ENCODE peak calls at places on chromosomes 11 and 22, in six cellular contexts. E is astrocyte, F is PC-9, M is HCT116, D is HepG2, U is mammary epithelial cell. X is an unnamed sample. For H3K79me2 and H3K9me3, the result is how much of the 10 kb centered on the place peaks cover.

GRCh38 chr11:76161261-76161961 is 44.9 kb downstream of the WNT11 start:
- DNase-seq in F (no peak), U (no peak), M (no peak), D (no peak), E (no peak), X (no peak)

GRCh38 chr22:36910461-36910860 is 3.0 kb upstream of the CSF2RB start:
- DNase-seq in E (no peak), M (no peak), F (peak), D (no peak), U (no peak), X (no peak)

GRCh38 chr11:117057317-117057716 is 40.9 kb downstream of the SIK3 start:
- DNase-seq in D (no peak), U (no peak), E (no peak), F (no peak), M (no peak), X (no peak)

GRCh38 chr22:35860837-35861236 is 143.2 kb downstream of the APOL5 start:
- DNase-seq in D (no peak), U (no peak), M (no peak), F (no peak), E (no peak), X (no peak)

GRCh38 chr22:27720860-27721259 is 80.7 kb downstream of the MN1 start:
- DNase-seq in F (no peak), M (no peak), U (no peak), E (no peak), D (no peak), X (no peak)

GRCh38 chr11:78019808-78020207 is 3.3 kb downstream of the KCTD14 start:
- DNase-seq in D (peak), M (no peak), E (peak), U (peak), F (peak), X (no peak)

GRCh38 chr11:69172674-69173073 is 16.9 kb downstream of the SMIM38 start:
- DNase-seq in E (no peak), U (peak), M (peak), D (no peak), F (no peak), X (no peak)

GRCh38 chr11:94519478-94520084 is 7.3 kb downstream of the C11orf97 start:
- DNase-seq in F (peak), U (no peak), M (peak), E (no peak), D (no peak), X (no peak)

GRCh38 chr11:74611369-74611861 is 19.0 kb downstream of the POLD3 start:
- DNase-seq in F (peak), E (peak), U (peak), D (peak), M (peak), X (peak)

GRCh38 chr11:22807391-22807790 is 22.2 kb downstream of the SVIP start:
- DNase-seq in M (no peak), D (no peak), E (no peak), U (no peak), F (no peak), X (no peak)

GRCh38 chr11:108697872-108698473 is 33.1 kb downstream of the DDX10 start:
- DNase-seq in F (no peak), E (peak), U (peak), D (peak), M (peak), X (peak)

GRCh38 chr11:3380706-3381570 is 2.0 kb upstream of the ZNF195 start:
- DNase-seq in M (no peak), E (no peak), D (no peak), U (no peak), F (no peak), X (no peak)

GRCh38 chr22:41915035-41915782 is at the start of gene SHISA8:
- DNase-seq in F (no peak), M (no peak), E (peak), U (peak), D (no peak), X (no peak)

GRCh38 chr11:64778473-64779298 is at the start of gene SF1:
- DNase-seq in E (peak), F (peak), D (peak), U (peak), M (peak), X (peak)

GRCh38 chr11:503179-503981 is 3.7 kb downstream of the RNH1 start:
- DNase-seq in M (no peak), E (no peak), U (no peak), D (no peak), F (no peak), X (no peak)

GRCh38 chr11:80383655-80384054 is 942.8 kb upstream of the TENM4 start:
- DNase-seq in E (no peak), M (no peak), U (no peak), F (no peak), D (no peak), X (no peak)

GRCh38 chr22:37331811-37332536 is 49.7 kb downstream of the CYTH4 start:
- DNase-seq in F (no peak), E (no peak), M (no peak), U (no peak), D (no peak), X (no peak)

GRCh38 chr11:87604350-87604749 is 566.6 kb downstream of the TMEM135 start:
- DNase-seq in E (no peak), D (no peak), M (no peak), F (no peak), U (peak), X (no peak)

GRCh38 chr11:129249923-129250322 is 57.8 kb upstream of the ARHGAP32 start:
- DNase-seq in D (no peak), F (no peak), M (no peak), U (peak), E (peak), X (no peak)

GRCh38 chr11:20443596-20443995 is 56.1 kb downstream of the PRMT3 start:
- DNase-seq in D (peak), U (peak), F (no peak), E (no peak), M (peak), X (no peak)

GRCh38 chr11:134267466-134267865 is 8.7 kb upstream of the GLB1L3 start:
- DNase-seq in F (no peak), D (no peak), E (no peak), M (no peak), U (no peak), X (no peak)
- H3K79me2 ChIP-seq in F (under half), D (under half), E (under half), M (under half), U (under half), X (under half)

GRCh38 chr11:86511086-86511551 is 136.4 kb downstream of the CCDC81 start:
- DNase-seq in F (no peak), D (no peak), U (peak), E (peak), M (no peak), X (no peak)

GRCh38 chr11:86510097-86510496 is 135.4 kb downstream of the CCDC81 start:
- DNase-seq in E (no peak), M (no peak), D (no peak), U (no peak), F (no peak), X (no peak)

GRCh38 chr11:86509579-86509978 is 134.9 kb downstream of the CCDC81 start:
- DNase-seq in M (no peak), E (peak), U (no peak), D (peak), F (no peak), X (no peak)

GRCh38 chr11:86508604-86509471 is 134.2 kb downstream of the CCDC81 start:
- DNase-seq in M (no peak), U (peak), D (peak), F (no peak), E (peak), X (no peak)

DNA sequence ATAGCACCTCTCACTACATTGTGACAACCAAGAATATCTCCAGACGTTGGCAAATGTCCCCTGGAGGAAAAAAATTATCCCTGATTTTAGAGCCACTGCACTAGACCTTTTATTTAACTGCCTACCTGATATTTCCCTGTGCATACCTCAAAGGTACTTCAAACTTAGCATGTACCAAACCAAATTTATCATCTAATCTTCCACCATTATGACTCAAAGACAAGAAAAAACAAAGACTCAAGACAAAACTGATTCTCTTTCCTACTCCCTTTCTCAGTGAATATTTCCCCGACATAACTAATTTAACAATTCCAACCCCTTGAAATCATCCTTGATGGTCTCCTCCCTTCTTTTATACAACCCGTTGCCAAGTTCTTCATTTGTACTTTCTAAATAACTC is 136.0 kb downstream of the CCDC81 start:
- DNase-seq in D (no peak), M (no peak), F (no peak), U (no peak), E (no peak), X (no peak)
- H3K4me2 ChIP-seq in D (no peak), M (peak), F (peak), U (no peak), E (peak), X (no peak)

GRCh38 chr11:34905666-34906065 is 10.5 kb downstream of the APIP start:
- DNase-seq in D (no peak), F (no peak), E (no peak), U (no peak), M (no peak), X (no peak)
- H3K9me3 ChIP-seq in D (under half), F (under half), E (under half), U (under half), M (under half), X (under half)

GRCh38 chr11:72098741-72099140 is 4.4 kb downstream of the LAMTOR1 start:
- DNase-seq in U (no peak), E (no peak), M (no peak), F (no peak), D (no peak), X (no peak)
- H3K79me2 ChIP-seq in U (under half), E (under half), M (under half), F (under half), D (under half), X (under half)

GRCh38 chr11:44759743-44760476 is 33.1 kb downstream of the TSPAN18 start:
- DNase-seq in U (no peak), D (no peak), E (no peak), M (no peak), F (no peak), X (no peak)

GRCh38 chr11:44760477-44760872 is 33.7 kb downstream of the TSPAN18 start:
- DNase-seq in D (no peak), F (no peak), U (no peak), M (no peak), E (no peak), X (no peak)

GRCh38 chr11:44763111-44763820 is 36.5 kb downstream of the TSPAN18 start:
- DNase-seq in U (peak), D (no peak), E (peak), M (no peak), F (no peak), X (no peak)

GRCh38 chr11:44760917-44761545 is 34.3 kb downstream of the TSPAN18 start:
- DNase-seq in D (no peak), M (peak), U (peak), F (peak), E (peak), X (no peak)

GRCh38 chr11:44761546-44761961 is 34.8 kb downstream of the TSPAN18 start:
- DNase-seq in F (no peak), M (no peak), U (no peak), E (no peak), D (no peak), X (no peak)
- H3K4me2 ChIP-seq in F (no peak), M (no peak), U (no peak), E (no peak), D (no peak), X (no peak)

DNA sequence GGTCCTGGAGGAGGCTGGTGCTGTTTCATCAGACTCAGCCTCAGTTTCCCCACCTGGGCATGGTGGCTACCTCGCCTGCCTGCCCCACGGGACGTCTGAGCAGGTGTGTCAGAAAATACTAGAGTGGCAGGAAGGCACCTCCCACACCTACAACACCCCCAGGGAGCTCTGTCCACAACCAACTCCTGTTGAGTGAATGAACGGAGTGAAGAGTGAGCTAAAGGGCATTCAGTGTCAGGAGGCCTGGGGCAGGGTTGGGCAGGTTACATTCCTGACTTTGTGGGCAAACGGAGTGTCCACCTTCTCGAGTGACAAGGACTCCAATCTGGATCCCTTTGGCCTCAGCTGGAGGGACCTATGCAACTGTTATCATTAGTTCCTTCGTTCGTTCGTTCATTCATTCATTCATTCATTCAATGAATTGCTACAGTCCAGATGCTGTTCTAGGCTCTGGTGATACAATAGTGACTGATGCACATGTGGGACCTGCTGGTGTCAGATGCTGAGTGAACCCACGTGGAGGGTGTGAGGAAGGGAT is 195.2 kb downstream of the CTTN start:
- DNase-seq in E (no peak), D (no peak), U (no peak), F (no peak), M (no peak), X (no peak)
- H3K9me3 ChIP-seq in E (under half), D (under half), U (under half), F (under half), M (under half), X (under half)

GRCh38 chr11:12793506-12793905 is 119.3 kb downstream of the TEAD1 start:
- DNase-seq in M (no peak), E (peak), D (no peak), F (no peak), U (no peak), X (no peak)
- H3K79me2 ChIP-seq in M (half or more), E (half or more), D (under half), F (half or more), U (half or more), X (half or more)

DNA sequence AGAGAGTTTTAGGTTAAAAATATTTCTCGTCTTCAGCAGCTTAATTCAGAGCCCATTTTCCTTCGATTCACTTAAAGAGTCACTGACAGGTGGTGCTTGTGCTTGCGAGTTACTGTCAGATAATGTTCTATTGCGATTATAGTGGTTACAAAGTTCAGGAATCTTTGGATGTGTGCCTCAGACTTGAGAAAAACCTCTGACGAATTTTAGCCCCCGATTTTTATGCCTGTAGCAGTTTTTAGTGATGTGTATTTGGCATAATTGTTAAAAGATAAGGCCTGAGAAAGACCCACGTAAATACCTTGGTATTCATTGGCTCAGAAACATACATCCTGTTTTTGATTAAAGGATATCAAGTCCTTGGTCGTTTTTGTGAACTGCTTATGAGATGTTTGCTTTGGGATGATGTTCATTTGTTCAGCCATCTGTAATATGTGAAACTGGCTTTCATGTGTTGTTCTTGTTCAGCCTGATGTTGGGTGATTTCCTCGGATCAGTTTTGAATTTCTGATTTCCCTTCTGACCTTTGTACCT is 120.7 kb downstream of the HIPK3 start:
- DNase-seq in D (no peak), M (no peak), E (peak), F (no peak), U (no peak), X (no peak)
- H3K4me2 ChIP-seq in D (no peak), M (no peak), E (peak), F (peak), U (peak), X (peak)

DNA sequence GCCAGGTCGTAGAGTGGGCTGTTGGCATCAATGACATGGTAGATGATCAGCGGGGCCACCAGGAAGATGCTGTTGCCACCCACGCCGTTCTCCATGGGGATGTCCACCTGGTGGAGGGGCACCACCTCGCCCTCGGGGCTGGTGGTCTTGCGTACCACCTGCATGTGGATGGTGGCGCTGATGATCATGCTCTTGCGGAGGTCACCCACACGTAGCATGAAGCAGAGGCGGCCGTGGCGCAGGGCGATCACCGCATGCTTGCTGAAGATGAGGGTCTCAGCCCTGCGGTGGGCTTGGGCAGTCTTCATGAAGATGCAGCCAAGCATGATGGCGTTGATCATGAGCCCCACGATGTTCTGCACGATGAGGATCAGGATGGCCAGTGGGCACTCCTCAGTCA is 1.2 kb downstream of the KCNJ11 start:
- DNase-seq in M (no peak), D (no peak), E (no peak), U (no peak), F (no peak), X (no peak)
- H3K9me3 ChIP-seq in M (under half), D (under half), E (under half), U (under half), F (under half), X (under half)

X was measured in keratinocyte.